ENCODE peak calls at places on chromosomes 11 and 22, in ten cellular contexts. F, V, C, O, B, M, R, G, I and N are unnamed samples.

GRCh38 chr22:46220921-46221320 is 29.2 kb downstream of the CDPF1 start:
- DNase-seq in O (no peak), G (peak), I (no peak), F (no peak), V (no peak), B (no peak), C (no peak), R (no peak), M (no peak), N (no peak)

GRCh38 chr22:42919199-42919598 is 62.1 kb upstream of the ARFGAP3 start:
- DNase-seq in I (no peak), C (no peak), G (peak), V (no peak), F (no peak), B (no peak), R (peak), M (peak), O (no peak), N (no peak)

GRCh38 chr11:19788435-19788834 is 75.8 kb downstream of the NAV2 start:
- DNase-seq in C (no peak), M (no peak), F (no peak), I (no peak), V (no peak), G (no peak), R (no peak), O (no peak), B (no peak), N (no peak)

GRCh38 chr11:125376117-125376516 is 119.9 kb downstream of the FEZ1 start:
- DNase-seq in F (no peak), B (peak), V (no peak), C (peak), M (no peak), I (no peak), G (peak), O (peak), R (no peak), N (no peak)

GRCh38 chr11:80960331-80961095 is 1519.7 kb upstream of the TENM4 start:
- DNase-seq in G (peak), O (no peak), B (no peak), R (no peak), M (no peak), F (no peak), C (no peak), I (no peak), V (no peak), N (no peak)

GRCh38 chr11:35553021-35553420 is 27.6 kb upstream of the PAMR1 start:
- DNase-seq in V (no peak), M (peak), R (no peak), F (no peak), O (no peak), G (no peak), B (no peak), C (no peak), I (no peak), N (no peak)

GRCh38 chr22:45240810-45241631 is at the start of gene KIAA0930:
- DNase-seq in M (peak), B (peak), G (peak), O (peak), R (peak), I (peak), C (peak), F (peak), V (peak), N (peak)

GRCh38 chr11:16395601-16396000 is 39.3 kb upstream of the SOX6 start:
- DNase-seq in C (no peak), V (no peak), B (no peak), F (no peak), R (no peak), G (no peak), M (no peak), I (no peak), O (no peak), N (no peak)

GRCh38 chr22:30044369-30044768 is 35.9 kb upstream of the HORMAD2 start:
- DNase-seq in F (no peak), I (no peak), O (no peak), V (no peak), M (peak), G (peak), C (peak), R (peak), B (no peak), N (no peak)

GRCh38 chr11:68792400-68792955 is 41.2 kb upstream of the TESMIN start:
- DNase-seq in C (no peak), O (no peak), M (no peak), R (peak), F (no peak), I (no peak), G (peak), V (no peak), B (no peak), N (no peak)

GRCh38 chr11:17608830-17609229 is 61.8 kb downstream of the OTOG start:
- DNase-seq in B (no peak), O (no peak), M (no peak), C (no peak), G (no peak), F (no peak), I (no peak), R (no peak), V (no peak), N (no peak)

GRCh38 chr22:30245985-30246901 is at the start of gene LIF:
- DNase-seq in G (peak), I (no peak), O (no peak), R (no peak), B (no peak), V (no peak), M (peak), C (peak), F (peak), N (no peak)

GRCh38 chr22:36734171-36735058 is 30.9 kb upstream of the CACNG2 start:
- DNase-seq in B (no peak), R (peak), F (no peak), I (no peak), M (peak), C (peak), V (no peak), G (no peak), O (no peak), N (no peak)

GRCh38 chr22:23110190-23110921 is 31.4 kb downstream of the RSPH14 start:
- DNase-seq in R (no peak), F (no peak), V (no peak), G (no peak), M (no peak), B (no peak), O (no peak), I (no peak), C (no peak), N (no peak)

GRCh38 chr22:22703715-22704114 is 59.3 kb downstream of the GGTLC2 start:
- DNase-seq in M (peak), C (peak), I (no peak), G (no peak), O (no peak), F (no peak), R (no peak), B (no peak), V (no peak), N (no peak)

GRCh38 chr11:57279131-57279530 is 42.1 kb upstream of the APLNR start:
- DNase-seq in O (no peak), B (no peak), M (peak), F (no peak), G (peak), V (no peak), R (no peak), C (peak), I (no peak), N (no peak)

GRCh38 chr11:271316-271715 is 6.9 kb upstream of the NLRP6 start:
- DNase-seq in O (no peak), B (peak), F (no peak), G (no peak), C (no peak), I (no peak), M (no peak), V (no peak), R (no peak), N (no peak)

GRCh38 chr11:76637491-76638266 is 32.9 kb downstream of the LRRC32 start:
- DNase-seq in F (peak), M (no peak), G (no peak), O (peak), C (no peak), B (peak), I (peak), V (no peak), R (peak), N (no peak)

GRCh38 chr22:45502215-45503070 is at the start of gene FBLN1:
- DNase-seq in F (peak), I (no peak), C (no peak), B (peak), V (no peak), O (peak), M (no peak), G (no peak), R (no peak), N (peak)

GRCh38 chr11:15412054-15412453 is 297.3 kb downstream of the INSC start:
- DNase-seq in R (no peak), V (no peak), G (peak), B (no peak), F (no peak), C (no peak), M (no peak), O (no peak), I (no peak), N (no peak)

GRCh38 chr11:119782673-119783072 is 53.7 kb upstream of the NECTIN1 start:
- DNase-seq in G (no peak), C (peak), O (peak), R (no peak), F (no peak), B (no peak), I (no peak), V (no peak), M (peak), N (peak)

GRCh38 chr22:24867327-24868022 is 61.5 kb downstream of the SGSM1 start:
- DNase-seq in R (no peak), G (no peak), B (no peak), O (no peak), M (no peak), F (no peak), I (no peak), V (no peak), C (no peak), N (no peak)

GRCh38 chr11:22624742-22625447 is 728 bp downstream of the FANCF start:
- DNase-seq in R (peak), F (no peak), V (no peak), B (no peak), C (peak), I (no peak), G (peak), M (peak), O (peak), N (no peak)

GRCh38 chr11:61390161-61390560 is 2.2 kb upstream of the TMEM216 start:
- DNase-seq in O (no peak), G (no peak), C (no peak), B (no peak), I (no peak), V (no peak), M (peak), F (no peak), R (no peak), N (no peak)

GRCh38 chr11:61378713-61379313 is 13.6 kb upstream of the TMEM216 start:
- DNase-seq in C (peak), V (peak), G (peak), F (no peak), R (peak), M (peak), I (no peak), O (no peak), B (no peak), N (no peak)

GRCh38 chr11:61380914-61381313 is 11.5 kb upstream of the TMEM216 start:
- DNase-seq in G (no peak), B (no peak), F (no peak), O (no peak), V (no peak), M (no peak), R (no peak), C (no peak), I (no peak), N (no peak)

GRCh38 chr11:61384271-61385242 is 7.8 kb upstream of the TMEM216 start:
- DNase-seq in R (peak), F (no peak), B (no peak), C (no peak), I (no peak), O (no peak), V (no peak), M (no peak), G (peak), N (no peak)
- TF ChIP-seq CTCF in R (peak), F (no peak), B (no peak), C (peak), I (no peak), O (no peak), V (no peak), M (peak), G (peak), N (peak)

DNA sequence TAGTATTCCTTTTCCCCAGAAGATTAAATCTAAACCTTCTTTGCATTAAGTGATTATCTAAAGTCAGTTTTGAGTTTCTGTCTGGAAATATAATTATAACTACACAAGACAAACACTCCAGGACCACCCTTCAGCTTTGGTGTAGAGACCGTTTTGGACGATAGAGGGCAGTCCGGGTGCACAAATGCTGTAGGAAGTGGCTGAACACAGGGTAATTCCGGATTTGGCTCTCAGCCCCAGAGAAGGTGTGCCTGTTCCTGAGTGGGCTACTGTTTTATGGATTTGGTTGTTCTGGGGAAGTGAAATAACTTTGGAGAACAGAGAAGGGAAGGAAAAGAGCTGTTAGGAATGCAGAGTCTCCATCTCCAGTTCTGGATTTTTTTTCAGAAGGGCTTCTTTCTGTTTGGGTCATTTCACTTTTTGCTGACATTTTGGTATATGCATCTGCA is 14.8 kb downstream of the EXT2 start:
- DNase-seq in F (peak), G (peak), O (peak), I (peak), M (peak), R (peak), C (peak), V (peak), B (peak), N (peak)
- TF ChIP-seq CTCF in F (peak), G (peak), O (peak), I (peak), M (peak), R (peak), C (peak), V (peak), B (peak), N (peak)

GRCh38 chr11:61954106-61955030 is 4.2 kb downstream of the BEST1 start:
- DNase-seq in M (peak), I (no peak), F (no peak), B (no peak), C (no peak), G (no peak), V (no peak), O (no peak), R (no peak), N (no peak)

GRCh38 chr11:61955416-61956135 is 5.4 kb downstream of the BEST1 start:
- DNase-seq in G (peak), F (peak), O (no peak), C (no peak), M (peak), V (no peak), I (no peak), R (no peak), B (peak), N (no peak)

GRCh38 chr11:61956191-61957027 is 6.3 kb downstream of the BEST1 start:
- DNase-seq in B (no peak), O (no peak), F (no peak), R (no peak), M (no peak), V (no peak), C (no peak), I (no peak), G (no peak), N (no peak)

GRCh38 chr11:61952882-61953281 is 2.7 kb downstream of the BEST1 start:
- DNase-seq in G (no peak), B (no peak), V (no peak), O (no peak), R (no peak), I (no peak), C (no peak), M (no peak), F (no peak), N (no peak)

GRCh38 chr11:61955031-61955415 is 4.9 kb downstream of the BEST1 start:
- DNase-seq in O (peak), R (peak), V (no peak), C (peak), F (peak), B (peak), G (peak), M (peak), I (no peak), N (no peak)
- TF ChIP-seq CTCF in O (peak), R (no peak), V (peak), C (peak), F (no peak), B (peak), G (no peak), M (peak), I (no peak), N (no peak)

DNA sequence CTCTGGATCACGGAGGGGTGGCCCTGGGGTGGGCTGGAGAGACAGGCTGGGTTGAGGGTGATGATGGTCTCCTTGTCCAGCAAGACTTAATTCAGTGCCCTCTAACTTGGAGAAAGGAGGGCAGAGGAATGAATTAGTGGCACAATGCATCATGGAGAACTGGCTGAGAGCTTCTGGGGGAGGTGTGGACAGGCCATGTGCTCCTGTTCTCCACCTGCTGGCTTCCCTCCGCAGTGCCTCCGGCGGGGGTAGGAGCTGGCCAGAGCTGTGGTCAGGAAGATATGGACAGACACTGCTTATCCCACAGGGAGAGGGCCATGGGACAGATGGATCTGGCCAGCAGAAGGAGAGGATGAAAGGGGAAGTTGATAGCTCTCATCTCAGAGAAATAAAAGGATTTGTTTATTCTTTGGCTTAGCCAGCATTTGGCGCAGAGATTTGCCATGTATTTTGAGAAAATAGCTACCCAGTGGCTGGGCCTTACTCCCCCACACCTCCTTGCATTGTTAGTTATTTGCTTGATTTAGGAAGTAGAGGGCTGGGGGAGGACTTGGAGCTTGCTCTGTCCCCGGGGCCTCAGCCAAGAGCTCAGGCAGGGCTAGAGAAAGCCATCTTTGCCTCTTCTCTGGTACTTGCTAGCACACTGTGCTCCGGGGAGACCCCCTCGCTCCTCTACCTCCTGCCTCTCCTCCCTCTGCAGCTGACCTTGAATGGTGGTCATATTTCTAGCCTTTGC is 93.2 kb downstream of the SCN3B start:
- DNase-seq in O (no peak), R (peak), M (peak), V (no peak), G (peak), B (no peak), C (peak), I (no peak), F (no peak), N (no peak)
- TF ChIP-seq CTCF in O (peak), R (peak), M (peak), V (no peak), G (peak), B (peak), C (peak), I (no peak), F (no peak), N (no peak)

GRCh38 chr22:28440517-28441366 is 238.9 kb downstream of the TTC28 start:
- DNase-seq in B (no peak), M (peak), R (peak), C (peak), G (no peak), V (no peak), F (no peak), O (no peak), I (no peak), N (no peak)
- TF ChIP-seq CTCF in B (no peak), M (peak), R (no peak), C (no peak), G (no peak), V (no peak), F (no peak), O (no peak), I (no peak), N (no peak)